ENCODE peak calls at places on chromosomes 12 and 14, in nine cellular contexts. B is cardiac muscle cell, J is Peyer's patch, E is uterus, K is ovary, C is right lobe of liver, U is A549, D is tibial nerve, Y is lung. I is an unnamed sample. For H3K4me1, the result is how much of the 10 kb centered on the place peaks cover.

GRCh38 chr12:57230381-57231155 is 1.1 kb downstream of the SHMT2 start:
- DNase-seq in B (no peak), J (no peak), E (no peak), K (no peak), C (no peak), U (no peak), D (no peak), Y (no peak), I (no peak)

GRCh38 chr14:50774542-50775267 is 56.3 kb downstream of the NIN start:
- DNase-seq in B (no peak), J (no peak), E (peak), K (no peak), C (no peak), U (no peak), D (no peak), Y (no peak), I (peak)

GRCh38 chr12:3002636-3003035 is 43.4 kb downstream of the TEAD4 start:
- DNase-seq in B (peak), J (no peak), E (no peak), K (no peak), C (no peak), U (no peak), D (no peak), Y (no peak), I (no peak)

GRCh38 chr14:23787436-23787835 is 151.3 kb downstream of the DHRS2 start:
- DNase-seq in B (no peak), J (no peak), E (no peak), K (no peak), C (no peak), U (no peak), D (no peak), Y (no peak), I (no peak)

GRCh38 chr12:106118-106561 is 39.6 kb downstream of the IQSEC3 start:
- DNase-seq in B (no peak), J (peak), E (no peak), K (no peak), C (no peak), U (peak), D (no peak), Y (no peak), I (no peak)

GRCh38 chr12:27970981-27971489 is 1.5 kb downstream of the PTHLH start:
- DNase-seq in B (peak), J (no peak), E (no peak), K (no peak), C (no peak), U (no peak), D (no peak), Y (no peak), I (no peak)

GRCh38 chr12:19506497-19506896 is 67.2 kb downstream of the AEBP2 start:
- DNase-seq in B (no peak), J (no peak), E (no peak), K (no peak), C (no peak), U (no peak), D (no peak), Y (no peak), I (no peak)

GRCh38 chr14:103312006-103312635 is 21.9 kb upstream of the EIF5 start:
- DNase-seq in B (no peak), J (no peak), E (no peak), K (no peak), C (peak), U (no peak), D (no peak), Y (no peak), I (no peak)

GRCh38 chr12:103273645-103274044 is 222.1 kb downstream of the C12orf42 start:
- DNase-seq in B (no peak), J (no peak), E (no peak), K (no peak), C (no peak), U (no peak), D (no peak), Y (no peak), I (no peak)

GRCh38 chr12:38390968-38391367 is 74.4 kb downstream of the ALG10B start:
- DNase-seq in B (no peak), J (no peak), E (no peak), K (no peak), C (no peak), U (no peak), D (no peak), Y (no peak), I (no peak)

GRCh38 chr14:100593751-100594624 is 6.8 kb upstream of the BEGAIN start:
- DNase-seq in B (no peak), J (peak), E (no peak), K (no peak), C (peak), U (no peak), D (no peak), Y (no peak), I (no peak)

GRCh38 chr12:106409898-106410297 is 52.4 kb downstream of the POLR3B start:
- DNase-seq in B (no peak), J (no peak), E (no peak), K (no peak), C (no peak), U (no peak), D (no peak), Y (no peak), I (no peak)

GRCh38 chr14:24403294-24404013 is 4.7 kb downstream of the NYNRIN start:
- DNase-seq in B (no peak), J (no peak), E (no peak), K (peak), C (no peak), U (no peak), D (no peak), Y (no peak), I (no peak)

GRCh38 chr12:79127268-79127895 is 262.8 kb downstream of the SYT1 start:
- DNase-seq in B (no peak), J (no peak), E (no peak), K (no peak), C (no peak), U (peak), D (no peak), Y (no peak), I (no peak)

GRCh38 chr12:70078161-70078560 is 165.1 kb upstream of the CNOT2 start:
- DNase-seq in B (no peak), J (no peak), E (no peak), K (no peak), C (no peak), U (no peak), D (no peak), Y (no peak), I (no peak)

GRCh38 chr12:18467636-18468520 is 206.6 kb downstream of the PIK3C2G start:
- DNase-seq in B (no peak), J (no peak), E (no peak), K (no peak), C (no peak), U (no peak), D (no peak), Y (no peak), I (no peak)

GRCh38 chr12:76422878-76423438 is 74.7 kb upstream of the BBS10 start:
- DNase-seq in B (no peak), J (no peak), E (no peak), K (no peak), C (no peak), U (no peak), D (no peak), Y (no peak), I (no peak)

GRCh38 chr12:63068857-63069442 is 82.1 kb downstream of the AVPR1A start:
- DNase-seq in B (peak), J (no peak), E (peak), K (no peak), C (no peak), U (peak), D (no peak), Y (no peak), I (no peak)

GRCh38 chr12:22994276-22994675 is 369.3 kb downstream of the ETNK1 start:
- DNase-seq in B (no peak), J (no peak), E (no peak), K (no peak), C (no peak), U (no peak), D (no peak), Y (no peak), I (no peak)

GRCh38 chr14:24317141-24317927 is 6.0 kb downstream of the LTB4R start:
- DNase-seq in B (no peak), J (no peak), E (no peak), K (no peak), C (no peak), U (no peak), D (no peak), Y (no peak), I (no peak)

GRCh38 chr14:27392153-27392552 is 794.3 kb upstream of the NOVA1 start:
- DNase-seq in B (no peak), J (no peak), E (no peak), K (no peak), C (no peak), U (no peak), D (no peak), Y (no peak), I (no peak)

GRCh38 chr14:38616959-38617358 is 361.1 kb upstream of the CLEC14A start:
- DNase-seq in B (no peak), J (no peak), E (no peak), K (no peak), C (no peak), U (no peak), D (no peak), Y (peak), I (no peak)

GRCh38 chr14:38623661-38624060 is 367.8 kb upstream of the CLEC14A start:
- DNase-seq in B (no peak), J (no peak), E (no peak), K (no peak), C (no peak), U (no peak), D (no peak), Y (no peak), I (no peak)

DNA sequence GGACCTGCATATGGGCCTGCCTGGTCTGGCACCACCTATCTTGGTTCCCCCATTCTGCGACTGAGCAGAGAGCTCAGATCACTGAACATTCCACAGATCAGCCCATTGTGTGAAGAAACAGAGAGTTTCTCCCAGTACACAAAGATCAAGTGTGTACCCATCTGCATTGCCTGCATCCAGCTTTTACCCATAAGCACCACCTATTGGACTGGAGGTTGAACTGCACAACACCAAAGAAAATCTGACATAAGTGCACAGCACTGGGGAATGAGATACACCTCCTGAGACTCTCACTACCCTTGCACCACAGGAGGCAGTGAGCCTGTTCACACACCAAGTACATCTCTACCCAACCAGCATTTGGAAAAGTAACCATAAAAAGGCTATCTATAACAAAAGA is 362.6 kb upstream of the CLEC14A start:
- DNase-seq in B (no peak), J (no peak), E (no peak), K (no peak), C (no peak), U (peak), D (no peak), Y (no peak), I (no peak)
- TF ChIP-seq CTCF in B (no peak), J (no peak), E (no peak), K (no peak), C (no peak), U (no peak), D (no peak), Y (no peak), I (no peak)

GRCh38 chr14:68927089-68927488 is 52.0 kb downstream of the ACTN1 start:
- DNase-seq in B (no peak), J (no peak), E (no peak), K (no peak), C (no peak), U (no peak), D (no peak), Y (no peak), I (no peak)

GRCh38 chr14:68931063-68931462 is 48.0 kb downstream of the ACTN1 start:
- DNase-seq in B (no peak), J (no peak), E (no peak), K (no peak), C (peak), U (no peak), D (no peak), Y (no peak), I (no peak)

GRCh38 chr14:68929623-68930307 is 49.3 kb downstream of the ACTN1 start:
- DNase-seq in B (peak), J (no peak), E (no peak), K (no peak), C (peak), U (no peak), D (no peak), Y (no peak), I (no peak)

GRCh38 chr14:68927956-68928675 is 51.0 kb downstream of the ACTN1 start:
- DNase-seq in B (no peak), J (no peak), E (no peak), K (no peak), C (peak), U (no peak), D (no peak), Y (no peak), I (peak)

GRCh38 chr14:68928770-68929550 is 50.1 kb downstream of the ACTN1 start:
- DNase-seq in B (no peak), J (no peak), E (no peak), K (no peak), C (peak), U (no peak), D (no peak), Y (no peak), I (peak)
- H3K4me1 ChIP-seq in B (half or more), J (under half), E (under half), K (under half), C (under half), U (under half), D (under half), Y (under half), I (under half)

DNA sequence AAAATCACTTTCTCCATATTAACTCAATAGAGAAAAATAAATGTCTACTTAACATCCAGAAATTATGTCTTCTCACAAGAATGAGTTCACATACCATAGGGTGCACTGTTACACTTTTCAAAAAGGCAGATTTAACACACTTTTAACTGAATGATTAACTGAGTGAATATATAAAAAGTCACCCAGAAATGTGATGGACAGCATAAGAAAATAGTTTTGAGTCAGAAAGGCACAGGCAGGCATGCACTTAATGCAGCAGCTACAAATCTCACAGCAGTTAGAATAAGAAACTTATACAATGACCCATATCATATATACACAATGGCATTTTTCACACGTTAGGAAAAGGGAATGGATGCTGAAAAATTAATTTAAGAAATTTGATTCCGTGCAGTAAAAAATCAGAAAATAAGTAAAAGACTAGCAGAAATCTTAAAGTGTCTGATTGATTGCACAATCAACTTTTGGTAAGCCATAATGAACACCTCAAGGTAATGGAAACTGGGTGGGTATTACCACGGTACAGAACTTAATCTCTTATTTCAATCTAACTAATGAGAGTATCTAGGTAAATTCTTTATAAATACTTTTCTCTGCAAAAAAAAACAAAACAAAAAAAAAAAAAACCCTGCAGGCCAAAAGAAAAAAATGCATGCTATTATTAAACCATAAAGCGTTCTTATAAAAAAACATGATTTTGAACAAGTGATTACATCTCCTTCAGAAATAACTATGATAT is 3.5 kb downstream of the MED13L start:
- DNase-seq in B (no peak), J (no peak), E (no peak), K (no peak), C (no peak), U (no peak), D (no peak), Y (no peak), I (no peak)
- H3K4me3 ChIP-seq in B (peak), J (no peak), E (peak), K (no peak), C (no peak), U (peak), D (no peak), Y (no peak), I (no peak)

DNA sequence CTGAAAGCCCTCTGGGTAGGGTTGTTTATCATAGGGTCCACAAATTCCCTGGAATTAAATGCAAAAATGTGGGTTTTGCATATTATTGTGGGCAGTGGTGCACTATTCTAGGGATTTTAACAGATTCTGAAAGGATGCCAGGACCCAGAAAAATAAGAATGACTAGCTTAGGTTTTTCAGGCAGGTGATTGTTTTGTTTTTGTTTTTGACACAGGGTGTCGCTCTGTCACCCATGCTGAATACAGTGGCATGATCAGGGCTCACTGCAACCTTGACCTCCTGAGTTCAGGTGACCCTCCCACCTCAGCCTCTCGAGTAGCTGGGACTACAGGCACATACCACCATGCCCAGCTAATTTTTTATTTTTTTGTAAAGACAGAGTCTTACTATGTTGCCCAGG is 19.2 kb downstream of the GALNT6 start:
- DNase-seq in B (no peak), J (no peak), E (no peak), K (no peak), C (peak), U (no peak), D (no peak), Y (no peak), I (no peak)
- TF ChIP-seq CTCF in B (no peak), J (no peak), E (no peak), K (no peak), C (peak), U (no peak), D (no peak), Y (no peak), I (no peak)

DNA sequence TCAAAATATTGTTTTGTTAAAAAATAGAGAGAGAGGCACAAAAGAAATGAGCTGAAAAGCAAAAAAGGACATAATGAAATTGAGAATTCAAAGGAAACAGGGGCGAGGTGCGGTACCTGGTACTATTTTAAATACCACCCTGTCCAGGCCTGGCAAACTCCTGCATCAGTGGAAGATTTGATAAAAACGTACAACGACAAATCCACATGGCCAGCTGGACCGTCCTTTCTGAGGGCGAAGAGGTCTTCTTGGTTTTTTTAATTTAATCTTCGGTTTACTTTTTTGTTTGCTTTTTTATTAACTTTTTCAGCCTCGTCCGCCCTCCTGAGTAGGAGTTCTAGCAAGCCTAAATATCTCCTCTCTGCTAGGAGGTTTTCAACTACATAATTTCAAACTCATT is 11.9 kb downstream of the BCL11B start:
- DNase-seq in B (no peak), J (no peak), E (no peak), K (no peak), C (no peak), U (no peak), D (no peak), Y (no peak), I (no peak)
- H3K4me1 ChIP-seq in B (under half), J (under half), E (under half), K (under half), C (under half), U (under half), D (under half), Y (under half), I (under half)

GRCh38 chr12:119744900-119745606 is 77.1 kb downstream of the PRKAB1 start:
- DNase-seq in B (no peak), J (no peak), E (no peak), K (no peak), C (no peak), U (no peak), D (no peak), Y (no peak), I (no peak)
- H3K4me3 ChIP-seq in B (no peak), J (no peak), E (no peak), K (no peak), C (no peak), U (no peak), D (no peak), Y (no peak), I (no peak)

DNA sequence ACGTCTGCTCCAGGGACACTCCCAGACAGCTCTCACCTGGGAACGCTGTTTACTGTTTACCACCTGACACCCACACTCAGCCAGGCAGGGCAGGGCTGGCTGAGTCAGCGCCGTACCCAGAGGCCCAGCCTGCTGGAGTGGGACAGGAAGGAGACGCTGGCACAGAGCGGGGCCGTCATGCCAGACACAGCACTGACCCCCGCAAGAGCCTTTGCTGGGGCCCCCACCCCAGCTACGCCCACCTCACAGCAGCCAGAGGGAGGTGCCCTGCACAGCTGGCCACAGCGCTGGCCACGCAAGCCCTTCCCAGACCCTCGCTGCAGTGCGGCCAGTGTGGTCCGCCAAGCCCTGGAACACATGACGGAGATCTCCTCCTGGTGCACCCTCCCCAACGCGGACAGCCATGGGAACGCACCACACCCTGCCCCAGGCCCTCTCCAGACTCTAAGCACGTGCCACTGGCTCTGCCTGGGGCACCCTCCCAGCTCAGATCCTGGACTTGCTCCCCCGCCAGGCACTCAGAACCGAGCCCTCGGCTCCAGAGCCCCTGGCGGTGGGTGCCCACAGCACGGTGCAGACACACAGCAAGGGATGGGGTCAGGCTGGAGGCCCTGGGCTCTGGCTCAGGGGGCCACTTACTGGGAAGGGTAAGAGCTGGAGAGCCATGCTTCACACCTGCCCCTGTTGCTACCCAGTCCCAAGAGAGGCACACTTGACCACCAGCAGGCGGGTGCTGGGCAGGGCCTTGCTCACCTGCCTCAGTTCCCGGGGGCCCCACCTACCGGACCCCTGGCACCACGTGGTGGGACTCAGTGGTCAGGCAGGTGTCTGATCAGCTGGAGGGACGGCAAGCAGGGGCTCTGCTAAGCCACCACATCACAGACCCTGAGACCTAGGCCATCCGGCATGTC is 5.6 kb downstream of the AHNAK2 start:
- DNase-seq in B (no peak), J (peak), E (peak), K (peak), C (peak), U (peak), D (no peak), Y (peak), I (peak)
- TF ChIP-seq CTCF in B (no peak), J (no peak), E (no peak), K (no peak), C (no peak), U (no peak), D (no peak), Y (no peak), I (no peak)

DNA sequence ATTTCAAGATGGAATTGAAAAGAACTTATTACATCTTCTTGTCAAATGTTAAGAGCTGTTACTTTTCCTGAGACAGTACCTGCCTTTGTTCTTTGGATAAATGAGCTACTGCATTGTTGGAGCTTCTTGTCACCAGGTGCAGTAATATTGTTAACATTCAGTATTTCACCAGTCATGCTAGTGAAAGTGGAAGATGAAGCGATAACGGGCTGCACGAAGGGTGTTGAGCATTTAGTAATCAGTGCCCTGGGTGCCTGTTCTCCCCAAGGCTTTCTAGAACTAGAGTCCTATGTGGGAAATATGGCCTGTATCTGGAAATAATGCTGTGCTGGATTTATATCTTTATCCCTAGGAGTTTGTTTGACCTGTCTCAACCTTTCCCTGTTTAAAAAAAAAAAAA is 83.2 kb downstream of the PPP2R5C start:
- DNase-seq in B (no peak), J (no peak), E (no peak), K (no peak), C (no peak), U (no peak), D (no peak), Y (no peak), I (no peak)
- H3K4me1 ChIP-seq in B (under half), J (under half), E (under half), K (under half), C (under half), U (under half), D (under half), Y (under half), I (under half)

GRCh38 chr14:52910597-52910996 is 40.3 kb downstream of the FERMT2 start:
- DNase-seq in B (no peak), J (no peak), E (no peak), K (no peak), C (no peak), U (no peak), D (no peak), Y (no peak), I (no peak)
- H3K4me3 ChIP-seq in B (no peak), J (no peak), E (no peak), K (no peak), C (no peak), U (no peak), D (no peak), Y (no peak), I (no peak)